ENCODE peak calls at places on chromosomes 1 and 21, in eight cellular contexts. L is endothelial cell of umbilical vein, W is transverse colon, B is GM23338, T is HCT116, P is HepG2, D is prostate gland, O is stomach. X is an unnamed sample.
A peak's percentile ranks its signal among the peaks of the same experiment; 100 is the strongest.

GRCh38 chr21:15993951-15994350 is 264.2 kb downstream of the USP25 start:
- DNase-seq in L (no peak), W (no peak), B (no peak), T (no peak), P (no peak), D (no peak), O (no peak), X (no peak)

GRCh38 chr21:36754241-36754881 is 55.4 kb downstream of the SIM2 start:
- DNase-seq in L (no peak), W (no peak), B (no peak), T (no peak), P (no peak), D (no peak), O (no peak), X (no peak)

GRCh38 chr1:5822266-5822665 is 170.0 kb downstream of the NPHP4 start:
- DNase-seq in L (no peak), W (no peak), B (no peak), T (no peak), P (no peak), D (no peak), O (no peak), X (no peak)

GRCh38 chr1:97898948-97899347 is 21.9 kb downstream of the DPYD start:
- DNase-seq in L (no peak), W (no peak), B (no peak), T (no peak), P (no peak), D (no peak), O (no peak), X (no peak)

GRCh38 chr1:228867951-228868730 is 132.9 kb downstream of the RHOU start:
- DNase-seq in L (no peak), W (no peak), B (no peak), T (no peak), P (no peak), D (no peak), O (peak; percentile 47), X (no peak)

GRCh38 chr21:37017951-37018679 is 11.6 kb downstream of the RIPPLY3 start:
- DNase-seq in L (no peak), W (no peak), B (no peak), T (no peak), P (no peak), D (no peak), O (no peak), X (no peak)

GRCh38 chr1:53656062-53656915 is 82.7 kb downstream of the GLIS1 start:
- DNase-seq in L (no peak), W (no peak), B (no peak), T (no peak), P (no peak), D (no peak), O (no peak), X (no peak)

GRCh38 chr1:171233183-171233582 is 15.1 kb upstream of the FMO1 start:
- DNase-seq in L (no peak), W (no peak), B (no peak), T (no peak), P (no peak), D (no peak), O (no peak), X (no peak)

GRCh38 chr1:24120965-24121364 is 9.0 kb upstream of the MYOM3 start:
- DNase-seq in L (no peak), W (no peak), B (no peak), T (no peak), P (no peak), D (no peak), O (no peak), X (no peak)

GRCh38 chr1:163162281-163162937 is 40.3 kb downstream of the RGS5 start:
- DNase-seq in L (no peak), W (no peak), B (no peak), T (no peak), P (no peak), D (no peak), O (no peak), X (no peak)

GRCh38 chr1:66374148-66374547 is 159.8 kb upstream of the SGIP1 start:
- DNase-seq in L (no peak), W (no peak), B (no peak), T (no peak), P (no peak), D (no peak), O (no peak), X (no peak)

GRCh38 chr1:210558302-210558701 is 229.6 kb downstream of the HHAT start:
- DNase-seq in L (no peak), W (no peak), B (no peak), T (no peak), P (no peak), D (no peak), O (peak; percentile 82), X (no peak)

GRCh38 chr21:42276526-42277154 is 38.6 kb downstream of the TFF3 start:
- DNase-seq in L (no peak), W (no peak), B (no peak), T (no peak), P (no peak), D (no peak), O (no peak), X (no peak)

GRCh38 chr21:32565856-32566465 is 19.4 kb downstream of the TCP10L start:
- DNase-seq in L (no peak), W (no peak), B (no peak), T (no peak), P (no peak), D (no peak), O (no peak), X (no peak)

GRCh38 chr1:151196292-151196800 is 2.0 kb upstream of the PIP5K1A start:
- DNase-seq in L (peak; percentile 86), W (peak; percentile 81), B (peak; percentile 77), T (peak; percentile 80), P (peak; percentile 91), D (peak; percentile 72), O (peak; percentile 71), X (peak; percentile 47)

GRCh38 chr1:214475746-214476145 is 75.7 kb downstream of the PTPN14 start:
- DNase-seq in L (no peak), W (no peak), B (no peak), T (no peak), P (no peak), D (no peak), O (no peak), X (no peak)

GRCh38 chr1:94011129-94011528 is 101.9 kb upstream of the GCLM start:
- DNase-seq in L (no peak), W (no peak), B (no peak), T (no peak), P (no peak), D (no peak), O (no peak), X (no peak)

GRCh38 chr1:204106825-204107224 is 33.9 kb downstream of the SOX13 start:
- DNase-seq in L (no peak), W (no peak), B (no peak), T (no peak), P (no peak), D (no peak), O (no peak), X (no peak)

GRCh38 chr1:204107892-204108291 is 35.0 kb downstream of the SOX13 start:
- DNase-seq in L (peak; percentile 46), W (no peak), B (no peak), T (no peak), P (no peak), D (no peak), O (no peak), X (no peak)

GRCh38 chr1:204104331-204105222 is 31.7 kb downstream of the SOX13 start:
- DNase-seq in L (peak; percentile 53), W (peak; percentile 71), B (no peak), T (no peak), P (no peak), D (no peak), O (peak; percentile 44), X (no peak)

GRCh38 chr1:204110894-204111633 is 38.1 kb downstream of the SOX13 start:
- DNase-seq in L (no peak), W (no peak), B (peak; percentile 60), T (no peak), P (no peak), D (no peak), O (no peak), X (no peak)

DNA sequence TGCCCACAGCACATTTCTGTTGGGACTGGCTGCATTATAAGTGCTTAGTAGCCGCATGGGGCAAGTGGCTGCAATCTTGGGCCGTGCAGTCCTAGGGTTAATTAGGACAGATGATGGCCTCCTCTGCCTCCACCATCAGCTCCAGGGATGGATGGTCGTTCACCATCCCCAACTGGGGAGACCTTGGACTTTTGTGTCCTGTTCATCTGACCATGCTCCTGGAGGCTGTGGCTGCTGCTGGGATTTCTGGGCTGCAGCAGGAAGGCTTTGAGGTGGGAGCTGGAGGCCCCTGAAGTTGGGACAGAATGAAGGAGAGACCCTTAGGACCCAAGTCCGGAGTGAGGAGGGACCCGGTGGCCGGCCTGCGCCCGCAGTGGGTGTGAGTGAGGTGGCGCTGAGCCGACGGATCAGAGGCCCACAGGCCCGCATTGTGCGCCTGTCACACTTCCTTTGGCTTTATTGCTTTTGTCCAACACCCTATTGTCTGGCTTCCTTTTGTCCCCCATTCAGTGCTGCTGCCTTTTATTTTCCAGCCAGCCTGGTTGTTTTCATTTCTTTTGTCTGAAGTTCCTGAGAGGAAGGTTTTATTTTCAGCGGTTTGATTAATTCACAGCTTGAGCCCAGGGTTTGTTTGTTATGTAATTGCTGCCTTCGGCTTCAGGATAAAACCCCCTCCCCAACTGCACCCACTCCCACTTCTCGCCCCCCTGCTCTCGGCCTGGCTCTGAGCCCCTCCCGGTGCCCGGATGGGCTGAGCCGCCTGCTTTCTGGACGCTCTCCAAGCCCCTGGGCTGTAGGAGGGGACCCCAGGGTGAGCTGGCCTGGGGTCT is 35.6 kb downstream of the SOX13 start:
- DNase-seq in L (peak; percentile 89), W (no peak), B (peak; percentile 96), T (no peak), P (no peak), D (no peak), O (no peak), X (no peak)
- H3K4me3 ChIP-seq in L (no peak overlapping the region), W (no peak overlapping the region), B (peak overlapping the region; percentile 40), T (no peak overlapping the region), P (no peak overlapping the region), D (no peak overlapping the region), O (no peak overlapping the region), X (no peak overlapping the region)

DNA sequence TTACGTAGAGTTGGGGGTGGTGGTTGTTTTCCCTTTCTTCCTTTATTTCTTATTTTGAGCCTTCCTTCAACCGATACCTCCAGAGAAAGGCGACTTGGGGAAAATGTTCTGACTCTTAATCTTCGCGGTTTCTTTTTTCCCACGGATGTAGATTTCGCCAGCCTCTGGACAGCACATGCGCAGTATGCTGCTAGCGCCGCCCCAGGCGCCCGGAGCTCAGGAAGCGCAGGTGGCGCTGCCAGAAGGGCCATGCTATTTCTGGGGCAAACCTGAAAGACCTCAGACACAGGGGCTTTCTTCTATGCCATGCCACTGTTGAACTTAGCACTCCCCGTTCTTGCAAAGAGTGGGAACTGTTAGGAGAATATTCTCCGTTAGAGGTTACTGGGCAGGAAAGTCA is 392.1 kb downstream of the KIF26B start:
- DNase-seq in L (no peak), W (no peak), B (no peak), T (peak; percentile 12), P (no peak), D (no peak), O (no peak), X (no peak)
- TF ChIP-seq POLR2AphosphoS5 in L (no peak), W (no peak), B (no peak), T (no peak), P (no peak), D (no peak), O (no peak), X (no peak)

GRCh38 chr1:27556781-27557595 is 47.0 kb downstream of the AHDC1 start:
- DNase-seq in L (peak; percentile 86), W (peak; percentile 92), B (peak; percentile 96), T (peak; percentile 77), P (peak; percentile 51), D (peak; percentile 87), O (peak; percentile 89), X (peak; percentile 94)
- H3K4me3 ChIP-seq in L (no peak overlapping the region), W (no peak overlapping the region), B (peak overlapping the region; percentile 46), T (peak overlapping the region; percentile 30), P (no peak overlapping the region), D (no peak overlapping the region), O (peak overlapping the region; percentile 27), X (peak overlapping the region; percentile 39)

GRCh38 chr1:175024773-175025172 is 1.5 kb upstream of the MRPS14 start:
- DNase-seq in L (no peak), W (no peak), B (no peak), T (no peak), P (no peak), D (no peak), O (no peak), X (no peak)
- TF ChIP-seq POLR2AphosphoS5 in L (no peak), W (no peak), B (no peak), T (no peak), P (no peak), D (no peak), O (no peak), X (no peak)